ENCODE peak calls at places on chromosomes 7 and 10, in six cellular contexts. W is IMR-90, Y is mesendoderm, P is mesenchymal stem cell, E is H9, K is H1. O is an unnamed sample.
A peak's percentile ranks its signal among the peaks of the same experiment; 100 is the strongest.

GRCh38 chr10:7350541-7351195 is 60.2 kb downstream of the SFMBT2 start:
- DNase-seq in W (no peak), Y (no peak), P (no peak), E (no peak), K (no peak), O (no peak)

GRCh38 chr7:127107601-127108007 is 145.1 kb downstream of the GRM8 start:
- DNase-seq in W (peak; percentile 19), Y (peak; percentile 86), P (peak; percentile 43), E (peak; percentile 65), K (peak; percentile 75), O (peak; percentile 89)

GRCh38 chr7:143259765-143260164 is 3.5 kb upstream of the GSTK1 start:
- DNase-seq in W (no peak), Y (peak; percentile 13), P (no peak), E (no peak), K (no peak), O (no peak)

GRCh38 chr7:81725003-81725402 is 44.8 kb downstream of the HGF start:
- DNase-seq in W (peak; percentile 77), Y (peak; percentile 41), P (peak; percentile 80), E (no peak), K (no peak), O (no peak)

GRCh38 chr10:62092301-62092990 is 176.2 kb downstream of the RTKN2 start:
- DNase-seq in W (no peak), Y (no peak), P (no peak), E (no peak), K (no peak), O (no peak)

GRCh38 chr10:72800000-72800740 is 93.4 kb upstream of the OIT3 start:
- DNase-seq in W (peak; percentile 66), Y (peak; percentile 61), P (no peak), E (no peak), K (no peak), O (no peak)

GRCh38 chr7:112500619-112501018 is 19.8 kb downstream of the LSMEM1 start:
- DNase-seq in W (no peak), Y (no peak), P (no peak), E (no peak), K (no peak), O (no peak)

GRCh38 chr10:117609095-117609821 is 66.7 kb downstream of the EMX2 start:
- DNase-seq in W (peak; percentile 2), Y (no peak), P (peak; percentile 56), E (no peak), K (no peak), O (no peak)

GRCh38 chr7:140506788-140507464 is 27.6 kb upstream of the MKRN1 start:
- DNase-seq in W (peak; percentile 82), Y (peak; percentile 89), P (peak; percentile 77), E (peak; percentile 70), K (peak; percentile 57), O (no peak)

GRCh38 chr7:114554781-114555537 is 140.3 kb downstream of the FOXP2 start:
- DNase-seq in W (peak; percentile 48), Y (peak; percentile 6), P (peak; percentile 75), E (no peak), K (no peak), O (no peak)

GRCh38 chr10:78184851-78185692 is 151.4 kb downstream of the RPS24 start:
- DNase-seq in W (peak; percentile 37), Y (no peak), P (no peak), E (no peak), K (no peak), O (no peak)

GRCh38 chr10:96243296-96243695 is 28.1 kb downstream of the BLNK start:
- DNase-seq in W (no peak), Y (no peak), P (no peak), E (no peak), K (no peak), O (no peak)

GRCh38 chr10:32237644-32238345 is 109.2 kb downstream of the EPC1 start:
- DNase-seq in W (peak; percentile 76), Y (no peak), P (no peak), E (no peak), K (no peak), O (no peak)

GRCh38 chr10:44864637-44865288 is 46.4 kb upstream of the TMEM72 start:
- DNase-seq in W (peak; percentile 75), Y (peak; percentile 93), P (peak; percentile 85), E (peak; percentile 94), K (peak; percentile 99), O (peak; percentile 86)

GRCh38 chr7:116582806-116583444 is 58.1 kb downstream of the CAV1 start:
- DNase-seq in W (peak; percentile 80), Y (peak; percentile 94), P (peak; percentile 96), E (no peak), K (no peak), O (no peak)

GRCh38 chr7:6533893-6534804 is 17.1 kb downstream of the GRID2IP start:
- DNase-seq in W (no peak), Y (no peak), P (no peak), E (no peak), K (no peak), O (no peak)

GRCh38 chr10:75592014-75592842 is 160.8 kb downstream of the LRMDA start:
- DNase-seq in W (no peak), Y (no peak), P (no peak), E (no peak), K (no peak), O (no peak)

GRCh38 chr7:36002900-36003299 is 150.2 kb upstream of the EEPD1 start:
- DNase-seq in W (no peak), Y (peak; percentile 68), P (no peak), E (no peak), K (no peak), O (no peak)

GRCh38 chr7:128274246-128274889 is 33.3 kb downstream of the LEP start:
- DNase-seq in W (no peak), Y (no peak), P (no peak), E (no peak), K (no peak), O (no peak)

GRCh38 chr10:102773320-102773719 is 29.6 kb downstream of the WBP1L start:
- DNase-seq in W (peak; percentile 17), Y (no peak), P (no peak), E (no peak), K (no peak), O (no peak)

GRCh38 chr10:102770108-102770482 is 26.3 kb downstream of the WBP1L start:
- DNase-seq in W (no peak), Y (peak; percentile 60), P (no peak), E (no peak), K (no peak), O (no peak)

GRCh38 chr10:102773986-102774385 is 30.2 kb downstream of the WBP1L start:
- DNase-seq in W (peak; percentile 23), Y (no peak), P (peak; percentile 81), E (no peak), K (no peak), O (no peak)

GRCh38 chr10:102769375-102770107 is 25.8 kb downstream of the WBP1L start:
- DNase-seq in W (peak; percentile 40), Y (peak; percentile 87), P (peak; percentile 91), E (no peak), K (no peak), O (no peak)

GRCh38 chr10:102770792-102771191 is 27.0 kb downstream of the WBP1L start:
- DNase-seq in W (peak; percentile 61), Y (no peak), P (peak; percentile 75), E (no peak), K (no peak), O (no peak)
- H3K4ac ChIP-seq in W (no peak overlapping the region), Y (no peak overlapping the region), P (no peak overlapping the region), E (no peak overlapping the region), K (no peak overlapping the region), O (no peak overlapping the region)

GRCh38 chr7:55252386-55252785 is 112.8 kb upstream of the LANCL2 start:
- DNase-seq in W (no peak), Y (no peak), P (no peak), E (no peak), K (no peak), O (no peak)
- H2BK15ac ChIP-seq in W (no peak overlapping the region), Y (no peak overlapping the region), P (no peak overlapping the region), E (no peak overlapping the region), K (no peak overlapping the region), O (no peak overlapping the region)

GRCh38 chr10:68469838-68470237 is 1.9 kb downstream of the DNA2 start:
- DNase-seq in W (no peak), Y (no peak), P (no peak), E (no peak), K (no peak), O (no peak)
- H3K4ac ChIP-seq in W (no peak overlapping the region), Y (no peak overlapping the region), P (no peak overlapping the region), E (no peak overlapping the region), K (no peak overlapping the region), O (no peak overlapping the region)

GRCh38 chr7:73732397-73732796 is 6.2 kb downstream of the ABHD11 start:
- DNase-seq in W (no peak), Y (no peak), P (no peak), E (no peak), K (no peak), O (no peak)
- H2BK15ac ChIP-seq in W (no peak overlapping the region), Y (no peak overlapping the region), P (no peak overlapping the region), E (no peak overlapping the region), K (no peak overlapping the region), O (no peak overlapping the region)

O was measured in neuronal stem cell.